ENCODE peak calls at places on chromosome 17, in five cellular contexts. F is mesenchymal stem cell, V is NCI-H345, A is RPMI8226, P is non-pigmented ciliary epithelial cell. W is an unnamed sample.

GRCh38 chr17:37648555-37648954 is 5.3 kb upstream of the DDX52 start:
- DNase-seq in F (peak), V (no peak), A (peak), P (peak), W (no peak)

GRCh38 chr17:83174859-83175550 is 95.6 kb downstream of the METRNL start:
- DNase-seq in F (no peak), V (no peak), A (no peak), P (no peak), W (peak)

GRCh38 chr17:82775033-82775823 is 23.4 kb downstream of the TBCD start:
- DNase-seq in F (peak), V (peak), A (no peak), P (no peak), W (peak)

GRCh38 chr17:50425682-50426471 is at the start of gene ACSF2:
- DNase-seq in F (peak), V (peak), A (peak), P (no peak), W (peak)

GRCh38 chr17:37148171-37148570 is 199.4 kb downstream of the AATF start:
- DNase-seq in F (no peak), V (no peak), A (no peak), P (no peak), W (peak)

GRCh38 chr17:9985622-9986021 is 80.6 kb upstream of the RCVRN start:
- DNase-seq in F (no peak), V (no peak), A (no peak), P (no peak), W (no peak)

GRCh38 chr17:18381158-18381952 is 3.8 kb downstream of the EVPLL start:
- DNase-seq in F (no peak), V (no peak), A (no peak), P (no peak), W (no peak)

GRCh38 chr17:83076930-83077329 is 2.5 kb upstream of the METRNL start:
- DNase-seq in F (no peak), V (peak), A (peak), P (no peak), W (no peak)

GRCh38 chr17:47275245-47275984 is 21.8 kb downstream of the ITGB3 start:
- DNase-seq in F (peak), V (no peak), A (no peak), P (peak), W (no peak)

GRCh38 chr17:12900474-12900873 is 111.2 kb downstream of the ARHGAP44 start:
- DNase-seq in F (no peak), V (no peak), A (peak), P (no peak), W (no peak)